ENCODE peak calls at places on chromosomes 16 and 17, in four cellular contexts. V is amygdala, O is left cardiac atrium, T is EL. C is an unnamed sample.

GRCh38 chr16:72099377-72099818 is 5.8 kb downstream of the DHX38 start:
- DNase-seq in V (no peak), O (no peak), T (peak), C (peak)

GRCh38 chr16:67391424-67392300 is 1.6 kb downstream of the TPPP3 start:
- DNase-seq in V (peak), O (peak), T (no peak), C (no peak)

GRCh38 chr17:40582328-40582901 is 17.1 kb upstream of the CCR7 start:
- DNase-seq in V (no peak), O (peak), T (no peak), C (no peak)

GRCh38 chr17:2854662-2855061 is 58.4 kb downstream of the RAP1GAP2 start:
- DNase-seq in V (no peak), O (peak), T (peak), C (no peak)

GRCh38 chr17:19004601-19005441 is at the start of gene FAM83G:
- DNase-seq in V (no peak), O (peak), T (peak), C (peak)

GRCh38 chr16:84970447-84971127 is 40.7 kb downstream of the ZDHHC7 start:
- DNase-seq in V (peak), O (peak), T (peak), C (peak)

GRCh38 chr16:48335961-48336360 is 49.3 kb downstream of the SIAH1 start:
- DNase-seq in V (no peak), O (no peak), T (peak), C (no peak)

GRCh38 chr16:901715-902601 is 68.8 kb downstream of the LMF1 start:
- DNase-seq in V (no peak), O (no peak), T (no peak), C (no peak)

GRCh38 chr16:31214705-31215286 is 877 bp downstream of the TRIM72 start:
- DNase-seq in V (no peak), O (no peak), T (no peak), C (no peak)

GRCh38 chr16:57427824-57428223 is 19.4 kb downstream of the CIAPIN1 start:
- DNase-seq in V (no peak), O (no peak), T (no peak), C (no peak)

C was measured in GM12892.